ENCODE peak calls at places on chromosomes 16 and 17, in nine cellular contexts. E, T, G, K, W, L, J, N and R are unnamed samples.

GRCh38 chr16:85419503-85420408 is 193.4 kb upstream of the GSE1 start:
- DNase-seq in E (peak; percentile 35), T (no peak), G (no peak), K (no peak), W (no peak), L (no peak), J (peak; percentile 24), N (no peak), R (no peak)

GRCh38 chr17:7711356-7711755 is 6.2 kb upstream of the DNAH2 start:
- DNase-seq in E (no peak), T (no peak), G (no peak), K (no peak), W (no peak), L (no peak), J (no peak), N (no peak), R (no peak)

GRCh38 chr16:31298340-31298739 is 38.6 kb downstream of the ITGAM start:
- DNase-seq in E (no peak), T (no peak), G (no peak), K (no peak), W (no peak), L (no peak), J (no peak), N (no peak), R (no peak)

GRCh38 chr16:79776243-79776884 is 175.8 kb upstream of the MAF start:
- DNase-seq in E (no peak), T (peak; percentile 35), G (no peak), K (no peak), W (no peak), L (no peak), J (peak; percentile 46), N (no peak), R (peak; percentile 40)

GRCh38 chr17:12068946-12069345 is 48.3 kb downstream of the MAP2K4 start:
- DNase-seq in E (no peak), T (no peak), G (no peak), K (no peak), W (no peak), L (no peak), J (no peak), N (no peak), R (no peak)

GRCh38 chr16:67017810-67018488 is 11.0 kb upstream of the CBFB start:
- DNase-seq in E (peak; percentile 72), T (peak; percentile 59), G (peak; percentile 70), K (peak; percentile 79), W (peak; percentile 82), L (peak; percentile 72), J (peak; percentile 75), N (peak; percentile 29), R (peak; percentile 82)

GRCh38 chr17:36777118-36777517 is 160.2 kb upstream of the LHX1 start:
- DNase-seq in E (no peak), T (no peak), G (no peak), K (no peak), W (no peak), L (no peak), J (no peak), N (no peak), R (no peak)

GRCh38 chr16:31528726-31529397 is 1.2 kb downstream of the AHSP start:
- DNase-seq in E (no peak), T (no peak), G (no peak), K (peak; percentile 19), W (no peak), L (no peak), J (no peak), N (no peak), R (no peak)

GRCh38 chr17:5921919-5922318 is 148.3 kb upstream of the WSCD1 start:
- DNase-seq in E (no peak), T (peak; percentile 15), G (no peak), K (no peak), W (no peak), L (no peak), J (no peak), N (no peak), R (peak; percentile 19)

GRCh38 chr17:42122371-42123303 is at the start of gene HSPB9:
- DNase-seq in E (no peak), T (peak; percentile 58), G (no peak), K (peak; percentile 91), W (peak; percentile 84), L (no peak), J (peak; percentile 82), N (no peak), R (no peak)

GRCh38 chr16:77402672-77403071 is 32.2 kb downstream of the ADAMTS18 start:
- DNase-seq in E (no peak), T (no peak), G (no peak), K (no peak), W (no peak), L (no peak), J (no peak), N (no peak), R (no peak)

GRCh38 chr17:72660274-72661092 is 432.0 kb downstream of the SLC39A11 start:
- DNase-seq in E (no peak), T (no peak), G (no peak), K (no peak), W (no peak), L (no peak), J (no peak), N (no peak), R (no peak)

GRCh38 chr17:42362245-42362961 is 25.8 kb downstream of the STAT3 start:
- DNase-seq in E (no peak), T (no peak), G (peak; percentile 61), K (no peak), W (peak; percentile 66), L (no peak), J (peak; percentile 55), N (no peak), R (peak; percentile 70)

GRCh38 chr17:17413215-17413792 is 63.5 kb upstream of the MED9 start:
- DNase-seq in E (no peak), T (no peak), G (no peak), K (no peak), W (peak; percentile 2), L (no peak), J (no peak), N (no peak), R (no peak)

GRCh38 chr17:21772321-21772720 is 80.0 kb downstream of the KCNJ18 start:
- DNase-seq in E (no peak), T (no peak), G (no peak), K (no peak), W (no peak), L (no peak), J (no peak), N (no peak), R (no peak)

GRCh38 chr16:85089485-85089884 is 22.8 kb downstream of the CIBAR2 start:
- DNase-seq in E (no peak), T (no peak), G (no peak), K (no peak), W (peak; percentile 69), L (no peak), J (no peak), N (no peak), R (no peak)

GRCh38 chr16:80968386-80969113 is 38.1 kb downstream of the CMC2 start:
- DNase-seq in E (no peak), T (no peak), G (no peak), K (no peak), W (no peak), L (no peak), J (no peak), N (no peak), R (no peak)

GRCh38 chr17:42347606-42348005 is 40.6 kb downstream of the STAT3 start:
- DNase-seq in E (no peak), T (no peak), G (no peak), K (no peak), W (no peak), L (no peak), J (no peak), N (no peak), R (no peak)

GRCh38 chr17:13995856-13996635 is 73.3 kb upstream of the COX10 start:
- DNase-seq in E (no peak), T (no peak), G (no peak), K (no peak), W (no peak), L (no peak), J (no peak), N (no peak), R (no peak)

GRCh38 chr16:1979271-1980025 is 1.8 kb downstream of the NOXO1 start:
- DNase-seq in E (no peak), T (no peak), G (no peak), K (peak; percentile 84), W (peak; percentile 95), L (no peak), J (peak; percentile 92), N (no peak), R (no peak)
- H3K36me3 ChIP-seq in E (peaks cover 27% of the 10 kb centered on the region), T (peaks cover 48% of the 10 kb centered on the region), G (peaks cover 42% of the 10 kb centered on the region), K (peaks cover 14% of the 10 kb centered on the region), W (peaks cover 40% of the 10 kb centered on the region), L (peaks cover 20% of the 10 kb centered on the region), J (peaks cover 40% of the 10 kb centered on the region), N (peaks cover 17% of the 10 kb centered on the region), R (peaks cover 44% of the 10 kb centered on the region)

DNA sequence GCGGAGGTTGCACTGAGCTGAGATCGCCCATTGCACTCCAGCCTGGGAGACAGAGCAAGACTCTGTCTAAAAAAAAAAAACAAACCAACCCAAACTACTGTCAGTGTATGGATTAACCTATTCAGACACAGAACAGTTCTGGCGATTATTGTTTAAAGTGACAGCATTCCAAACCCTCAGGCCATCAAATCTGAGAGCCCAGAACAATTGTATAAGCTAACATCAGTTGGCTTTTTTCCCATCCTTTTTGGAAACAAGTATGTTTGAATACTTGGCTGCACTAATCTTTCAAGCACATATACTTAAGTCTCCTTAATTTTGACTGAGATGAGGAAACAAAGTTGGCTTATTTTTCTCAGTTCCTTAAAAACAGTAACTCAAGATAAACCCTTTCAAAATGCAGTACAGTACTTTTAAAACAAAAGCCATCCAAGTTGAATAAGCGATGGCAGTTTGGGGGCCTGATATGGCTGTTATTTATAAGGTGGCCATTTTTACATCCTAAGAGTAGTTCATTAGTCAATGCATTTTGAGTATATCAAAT is 1.4 kb downstream of the ZSWIM7 start:
- DNase-seq in E (no peak), T (no peak), G (no peak), K (no peak), W (no peak), L (no peak), J (no peak), N (no peak), R (no peak)
- H3K4me3 ChIP-seq in E (no peak overlapping the region), T (peak overlapping the region; percentile 80), G (no peak overlapping the region), K (no peak overlapping the region), W (peak overlapping the region; percentile 84), L (no peak overlapping the region), J (peak overlapping the region; percentile 85), N (no peak overlapping the region), R (no peak overlapping the region)

GRCh38 chr16:73504591-73504990 is 456.7 kb upstream of the ZFHX3 start:
- DNase-seq in E (no peak), T (no peak), G (no peak), K (no peak), W (no peak), L (no peak), J (no peak), N (no peak), R (no peak)
- H3K36me3 ChIP-seq in E (no peaks in the 10 kb centered on the region), T (no peaks in the 10 kb centered on the region), G (no peaks in the 10 kb centered on the region), K (no peaks in the 10 kb centered on the region), W (no peaks in the 10 kb centered on the region), L (no peaks in the 10 kb centered on the region), J (no peaks in the 10 kb centered on the region), N (no peaks in the 10 kb centered on the region), R (no peaks in the 10 kb centered on the region)

GRCh38 chr17:50635720-50636144 is 1.1 kb downstream of the ABCC3 start:
- DNase-seq in E (no peak), T (no peak), G (no peak), K (no peak), W (no peak), L (no peak), J (no peak), N (no peak), R (no peak)
- H3K4me3 ChIP-seq in E (peak overlapping the region; percentile 67), T (no peak overlapping the region), G (peak overlapping the region; percentile 63), K (no peak overlapping the region), W (peak overlapping the region; percentile 60), L (no peak overlapping the region), J (peak overlapping the region; percentile 59), N (no peak overlapping the region), R (no peak overlapping the region)